ENCODE peak calls at places on chromosomes 3 and 15, in eight cellular contexts. B is mesothelial cell of epicardium, N is GM06990, Q is RWPE1, X is lower leg skin, R is AG09319, O is ovary, A is foreskin fibroblast. J is an unnamed sample.

GRCh38 chr3:75332784-75333183 is 331.3 kb upstream of the FRG2C start:
- DNase-seq in B (no peak), N (no peak), Q (no peak), X (no peak), R (peak; percentile 14), O (no peak), A (peak; percentile 74), J (no peak)

GRCh38 chr3:194139977-194140351 is 4.0 kb downstream of the HES1 start:
- DNase-seq in B (no peak), N (no peak), Q (no peak), X (no peak), R (no peak), O (no peak), A (no peak), J (no peak)

GRCh38 chr3:32646761-32647160 is 38.2 kb upstream of the CNOT10 start:
- DNase-seq in B (no peak), N (no peak), Q (no peak), X (no peak), R (no peak), O (no peak), A (peak; percentile 66), J (no peak)

GRCh38 chr3:113783463-113783862 is 36.6 kb downstream of the ATP6V1A start:
- DNase-seq in B (no peak), N (peak; percentile 28), Q (no peak), X (no peak), R (peak; percentile 93), O (no peak), A (peak; percentile 88), J (no peak)

GRCh38 chr15:62248277-62248974 is 83.3 kb upstream of the C2CD4B start:
- DNase-seq in B (no peak), N (no peak), Q (peak; percentile 45), X (peak; percentile 72), R (no peak), O (no peak), A (no peak), J (no peak)

GRCh38 chr15:73851679-73852078 is 21.7 kb upstream of the TBC1D21 start:
- DNase-seq in B (peak; percentile 59), N (no peak), Q (peak; percentile 44), X (peak; percentile 43), R (peak; percentile 5), O (peak; percentile 52), A (peak; percentile 78), J (peak; percentile 75)

GRCh38 chr3:23390446-23390845 is 187.3 kb downstream of the UBE2E2 start:
- DNase-seq in B (no peak), N (no peak), Q (no peak), X (no peak), R (no peak), O (no peak), A (no peak), J (no peak)

GRCh38 chr3:90062631-90063200 is 955.3 kb downstream of the EPHA3 start:
- DNase-seq in B (no peak), N (no peak), Q (no peak), X (no peak), R (no peak), O (no peak), A (peak; percentile 14), J (no peak)

GRCh38 chr3:43082457-43082856 is 23.4 kb downstream of the POMGNT2 start:
- DNase-seq in B (no peak), N (no peak), Q (no peak), X (no peak), R (no peak), O (no peak), A (no peak), J (no peak)

GRCh38 chr3:15276028-15276717 is 56.2 kb downstream of the SH3BP5 start:
- DNase-seq in B (no peak), N (no peak), Q (no peak), X (peak; percentile 71), R (no peak), O (no peak), A (no peak), J (no peak)

GRCh38 chr3:171156455-171157005 is 130.0 kb upstream of the SLC2A2 start:
- DNase-seq in B (no peak), N (no peak), Q (peak; percentile 35), X (no peak), R (no peak), O (no peak), A (no peak), J (no peak)

GRCh38 chr3:49339593-49339946 is 283 bp downstream of the USP4 start:
- DNase-seq in B (no peak), N (no peak), Q (no peak), X (peak; percentile 86), R (no peak), O (no peak), A (peak; percentile 38), J (no peak)

GRCh38 chr3:49899815-49900214 is 3.9 kb downstream of the MST1R start:
- DNase-seq in B (no peak), N (no peak), Q (no peak), X (no peak), R (no peak), O (no peak), A (no peak), J (no peak)

GRCh38 chr3:138072816-138073215 is 42.6 kb downstream of the DZIP1L start:
- DNase-seq in B (no peak), N (no peak), Q (no peak), X (peak; percentile 74), R (no peak), O (no peak), A (no peak), J (no peak)

GRCh38 chr3:71062037-71062919 is 521.2 kb downstream of the FOXP1 start:
- DNase-seq in B (no peak), N (no peak), Q (no peak), X (no peak), R (no peak), O (no peak), A (peak; percentile 63), J (no peak)

DNA sequence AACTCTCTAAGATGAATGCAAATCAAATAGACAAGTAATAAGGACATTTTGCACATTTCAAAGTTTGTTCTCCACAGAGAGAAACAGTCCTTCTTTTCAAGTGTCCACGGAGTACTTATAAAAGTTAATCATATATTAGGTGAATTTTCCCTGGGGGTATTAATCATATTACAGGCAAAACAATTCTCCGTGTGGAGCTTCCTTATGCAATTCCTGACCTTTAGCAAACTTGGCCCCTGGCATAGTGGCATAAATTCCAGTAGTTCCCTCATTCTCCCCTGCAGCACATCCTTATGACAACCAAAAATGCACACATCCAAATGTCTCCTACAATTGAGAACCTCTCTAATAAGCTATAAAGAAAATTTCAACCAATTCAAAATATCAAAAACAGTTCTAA is 34.4 kb downstream of the FSIP1 start:
- DNase-seq in B (no peak), N (no peak), Q (no peak), X (no peak), R (no peak), O (no peak), A (peak; percentile 61), J (no peak)
- TF ChIP-seq CTCF in B (no peak), N (no peak), Q (no peak), X (no peak), R (no peak), O (no peak), A (no peak), J (no peak)

GRCh38 chr15:31361764-31362120 is 35.1 kb downstream of the KLF13 start:
- DNase-seq in B (no peak), N (no peak), Q (no peak), X (no peak), R (no peak), O (no peak), A (no peak), J (no peak)
- TF ChIP-seq CTCF in B (no peak), N (no peak), Q (no peak), X (no peak), R (no peak), O (no peak), A (no peak), J (no peak)

GRCh38 chr3:22308866-22309265 is 557.9 kb upstream of the ZNF385D start:
- DNase-seq in B (no peak), N (no peak), Q (no peak), X (no peak), R (no peak), O (no peak), A (no peak), J (no peak)

GRCh38 chr3:22306454-22306853 is 555.4 kb upstream of the ZNF385D start:
- DNase-seq in B (no peak), N (no peak), Q (no peak), X (no peak), R (no peak), O (no peak), A (no peak), J (no peak)
- TF ChIP-seq CTCF in B (no peak), N (no peak), Q (no peak), X (no peak), R (no peak), O (no peak), A (no peak), J (no peak)

GRCh38 chr15:42220216-42220615 is 12.1 kb upstream of the VPS39 start:
- DNase-seq in B (no peak), N (no peak), Q (no peak), X (no peak), R (no peak), O (no peak), A (no peak), J (no peak)

GRCh38 chr15:42214600-42214999 is 6.5 kb upstream of the VPS39 start:
- DNase-seq in B (no peak), N (no peak), Q (no peak), X (no peak), R (no peak), O (no peak), A (no peak), J (no peak)

GRCh38 chr15:42213481-42213880 is 5.4 kb upstream of the VPS39 start:
- DNase-seq in B (no peak), N (no peak), Q (no peak), X (no peak), R (no peak), O (no peak), A (no peak), J (no peak)

GRCh38 chr15:42218953-42219596 is 11.0 kb upstream of the VPS39 start:
- DNase-seq in B (no peak), N (peak; percentile 15), Q (no peak), X (no peak), R (no peak), O (no peak), A (no peak), J (no peak)

DNA sequence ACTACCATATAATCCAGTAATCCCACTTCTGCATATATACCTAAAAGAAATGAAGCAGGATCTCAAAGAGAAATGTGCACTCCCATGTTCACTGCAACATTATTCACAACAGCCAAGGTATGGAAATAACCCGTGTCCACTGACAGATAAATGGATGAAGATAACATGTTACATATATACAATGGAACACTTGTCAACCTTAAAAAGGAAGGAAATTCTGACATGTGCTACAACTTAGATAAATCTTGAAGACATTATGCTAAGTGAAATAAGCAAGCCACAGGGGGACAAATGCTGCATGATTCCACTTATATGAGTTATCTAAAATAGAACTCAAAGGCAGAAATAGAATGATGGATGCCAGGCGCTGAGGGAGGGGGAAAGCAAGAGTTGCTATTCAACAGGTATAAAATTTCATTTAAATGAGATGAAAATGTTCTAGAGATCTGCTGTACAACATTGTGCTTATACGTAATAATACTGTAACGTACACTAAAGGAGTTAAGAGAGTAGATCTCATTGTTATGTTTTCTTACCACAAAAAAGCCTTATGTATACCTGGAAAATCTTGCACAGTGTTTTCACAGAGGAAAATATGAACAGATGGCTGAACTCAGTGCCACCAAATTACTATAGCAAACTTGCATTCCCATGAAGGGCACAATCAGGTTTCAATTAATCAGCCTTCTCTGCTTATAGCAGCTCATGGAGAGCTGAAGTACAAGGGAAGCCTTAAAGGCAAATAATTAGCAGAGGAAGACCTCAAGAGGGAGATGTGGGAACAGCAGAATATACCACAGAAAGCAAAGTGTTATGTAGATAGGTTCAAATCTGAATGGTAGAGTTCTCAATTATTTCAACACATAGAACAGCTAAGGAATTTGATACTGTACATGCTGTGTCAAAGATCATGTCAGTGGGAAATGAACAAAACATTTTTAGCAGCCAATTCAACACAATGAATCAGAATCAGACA is 8.0 kb upstream of the VPS39 start:
- DNase-seq in B (no peak), N (no peak), Q (no peak), X (no peak), R (no peak), O (no peak), A (no peak), J (no peak)
- TF ChIP-seq CTCF in B (no peak), N (no peak), Q (no peak), X (no peak), R (peak; percentile 3), O (no peak), A (no peak), J (peak; percentile 17)

J was measured in RWPE2.